ENCODE peak calls at places on chromosome 7, in ten cellular contexts. R is fibroblast of lung; G is nephron progenitor cell; U is chondrocyte; W is heart right ventricle; N is psoas muscle; A is A549; Z is CD8-positive, alpha-beta T cell; D is NB4; T is cardiac muscle cell. Y is an unnamed sample.

GRCh38 chr7:24049296-24049695 is 234.7 kb upstream of the NPY start:
- DNase-seq in R (no peak), G (no peak), U (no peak), W (no peak), N (no peak), A (no peak), Z (no peak), D (no peak), T (no peak), Y (no peak)

GRCh38 chr7:47038621-47039020 is 543.3 kb downstream of the TNS3 start:
- DNase-seq in R (no peak), G (no peak), U (no peak), W (no peak), N (no peak), A (no peak), Z (no peak), D (no peak), T (no peak), Y (no peak)

GRCh38 chr7:28389504-28390385 is 22.6 kb upstream of the CREB5 start:
- DNase-seq in R (peak), G (peak), U (no peak), W (no peak), N (no peak), A (peak), Z (no peak), D (peak), T (peak), Y (peak)

GRCh38 chr7:158261362-158262235 is 326.0 kb downstream of the PTPRN2 start:
- DNase-seq in R (no peak), G (no peak), U (peak), W (no peak), N (no peak), A (no peak), Z (no peak), D (no peak), T (no peak), Y (no peak)

GRCh38 chr7:114986805-114987204 is 64.9 kb downstream of the MDFIC start:
- DNase-seq in R (no peak), G (no peak), U (no peak), W (no peak), N (no peak), A (no peak), Z (no peak), D (no peak), T (peak), Y (no peak)

GRCh38 chr7:87874066-87874465 is 2.1 kb downstream of the SLC25A40 start:
- DNase-seq in R (no peak), G (no peak), U (no peak), W (no peak), N (no peak), A (no peak), Z (no peak), D (peak), T (no peak), Y (no peak)

GRCh38 chr7:65892832-65893231 is 20.0 kb downstream of the VKORC1L1 start:
- DNase-seq in R (peak), G (no peak), U (no peak), W (no peak), N (no peak), A (no peak), Z (no peak), D (no peak), T (peak), Y (no peak)

GRCh38 chr7:74479961-74480829 is 26.5 kb downstream of the GTF2IRD1 start:
- DNase-seq in R (peak), G (peak), U (peak), W (peak), N (peak), A (no peak), Z (no peak), D (no peak), T (peak), Y (no peak)

GRCh38 chr7:27214587-27214950 is 14.7 kb upstream of the HOXA13 start:
- DNase-seq in R (no peak), G (no peak), U (no peak), W (no peak), N (no peak), A (no peak), Z (no peak), D (no peak), T (no peak), Y (no peak)

GRCh38 chr7:134618756-134619530 is 27.7 kb upstream of the BPGM start:
- DNase-seq in R (peak), G (no peak), U (no peak), W (no peak), N (no peak), A (no peak), Z (no peak), D (no peak), T (peak), Y (no peak)

GRCh38 chr7:22142593-22142992 is 196.9 kb upstream of the CDCA7L start:
- DNase-seq in R (no peak), G (no peak), U (no peak), W (no peak), N (no peak), A (no peak), Z (no peak), D (no peak), T (no peak), Y (no peak)

GRCh38 chr7:105734233-105734632 is 142.2 kb downstream of the ATXN7L1 start:
- DNase-seq in R (peak), G (no peak), U (no peak), W (no peak), N (no peak), A (no peak), Z (no peak), D (no peak), T (no peak), Y (no peak)

GRCh38 chr7:94823952-94824351 is 83.4 kb upstream of the PPP1R9A start:
- DNase-seq in R (peak), G (no peak), U (no peak), W (no peak), N (no peak), A (peak), Z (no peak), D (no peak), T (peak), Y (no peak)

GRCh38 chr7:66163186-66163610 is 41.9 kb upstream of the TPST1 start:
- DNase-seq in R (no peak), G (no peak), U (no peak), W (no peak), N (peak), A (no peak), Z (no peak), D (no peak), T (no peak), Y (no peak)

GRCh38 chr7:38413784-38414183 is 140.3 kb upstream of the TARP start:
- DNase-seq in R (no peak), G (no peak), U (no peak), W (no peak), N (no peak), A (no peak), Z (no peak), D (peak), T (no peak), Y (no peak)

GRCh38 chr7:34156336-34156735 is 251.0 kb downstream of the BMPER start:
- DNase-seq in R (no peak), G (no peak), U (no peak), W (no peak), N (no peak), A (no peak), Z (no peak), D (no peak), T (peak), Y (peak)

GRCh38 chr7:50677279-50677996 is 105.3 kb downstream of the GRB10 start:
- DNase-seq in R (no peak), G (no peak), U (no peak), W (no peak), N (no peak), A (no peak), Z (no peak), D (no peak), T (no peak), Y (no peak)

GRCh38 chr7:14092376-14092775 is 102.9 kb upstream of the ETV1 start:
- DNase-seq in R (no peak), G (no peak), U (no peak), W (no peak), N (no peak), A (no peak), Z (no peak), D (no peak), T (no peak), Y (peak)

GRCh38 chr7:94439893-94440381 is 45.2 kb downstream of the COL1A2 start:
- DNase-seq in R (no peak), G (no peak), U (no peak), W (no peak), N (no peak), A (no peak), Z (no peak), D (no peak), T (no peak), Y (no peak)

GRCh38 chr7:111873963-111874693 is 311.8 kb upstream of the IMMP2L start:
- DNase-seq in R (peak), G (no peak), U (no peak), W (no peak), N (no peak), A (no peak), Z (no peak), D (no peak), T (peak), Y (no peak)

GRCh38 chr7:638256-639011 is 88.1 kb upstream of the DNAAF5 start:
- DNase-seq in R (no peak), G (no peak), U (no peak), W (no peak), N (no peak), A (no peak), Z (no peak), D (no peak), T (no peak), Y (no peak)
- TF ChIP-seq CTCF in R (no peak), G (no peak), U (no peak), W (no peak), N (no peak), A (no peak), Z (no peak), D (no peak), T (no peak), Y (no peak)

DNA sequence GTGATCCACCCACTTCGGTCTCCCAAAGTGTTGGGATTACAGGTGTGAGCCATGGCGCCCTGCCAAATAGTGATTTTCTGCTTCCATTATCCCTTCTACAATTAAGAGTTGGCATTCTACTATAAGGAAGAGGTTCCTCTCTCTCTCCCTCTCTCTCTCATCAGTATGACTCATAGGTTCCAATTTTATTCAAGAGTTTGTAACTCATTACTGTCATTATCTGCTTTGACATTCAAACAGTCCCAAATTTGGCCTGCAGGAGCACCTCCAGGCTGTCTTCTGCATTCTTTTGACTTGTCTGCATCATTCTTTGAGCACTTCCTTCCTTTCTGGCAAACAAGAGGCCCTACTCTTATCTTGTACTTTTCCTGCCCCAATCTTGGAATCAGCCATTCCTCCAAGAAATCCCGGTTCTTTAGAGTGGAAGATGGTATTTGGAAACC is 33.2 kb upstream of the CALU start:
- DNase-seq in R (no peak), G (no peak), U (no peak), W (no peak), N (no peak), A (no peak), Z (no peak), D (peak), T (peak), Y (no peak)
- TF ChIP-seq CTCF in R (no peak), G (no peak), U (no peak), W (no peak), N (no peak), A (no peak), Z (no peak), D (no peak), T (no peak), Y (no peak)

GRCh38 chr7:85191383-85191782 is 4.5 kb upstream of the SEMA3D start:
- DNase-seq in R (peak), G (no peak), U (no peak), W (no peak), N (no peak), A (peak), Z (no peak), D (peak), T (peak), Y (peak)
- TF ChIP-seq CTCF in R (peak), G (no peak), U (peak), W (peak), N (peak), A (peak), Z (no peak), D (no peak), T (peak), Y (peak)

GRCh38 chr7:151175047-151175792 is 7.7 kb upstream of the GBX1 start:
- DNase-seq in R (no peak), G (no peak), U (no peak), W (no peak), N (no peak), A (no peak), Z (no peak), D (no peak), T (no peak), Y (no peak)

GRCh38 chr7:151174246-151175046 is 7.0 kb upstream of the GBX1 start:
- DNase-seq in R (no peak), G (no peak), U (peak), W (peak), N (peak), A (no peak), Z (no peak), D (no peak), T (peak), Y (no peak)

GRCh38 chr7:151176401-151176800 is 8.9 kb upstream of the GBX1 start:
- DNase-seq in R (no peak), G (no peak), U (no peak), W (no peak), N (no peak), A (no peak), Z (no peak), D (no peak), T (no peak), Y (no peak)

GRCh38 chr7:151177310-151177709 is 9.7 kb downstream of the ASB10 start:
- DNase-seq in R (no peak), G (no peak), U (no peak), W (no peak), N (no peak), A (no peak), Z (no peak), D (no peak), T (no peak), Y (no peak)

DNA sequence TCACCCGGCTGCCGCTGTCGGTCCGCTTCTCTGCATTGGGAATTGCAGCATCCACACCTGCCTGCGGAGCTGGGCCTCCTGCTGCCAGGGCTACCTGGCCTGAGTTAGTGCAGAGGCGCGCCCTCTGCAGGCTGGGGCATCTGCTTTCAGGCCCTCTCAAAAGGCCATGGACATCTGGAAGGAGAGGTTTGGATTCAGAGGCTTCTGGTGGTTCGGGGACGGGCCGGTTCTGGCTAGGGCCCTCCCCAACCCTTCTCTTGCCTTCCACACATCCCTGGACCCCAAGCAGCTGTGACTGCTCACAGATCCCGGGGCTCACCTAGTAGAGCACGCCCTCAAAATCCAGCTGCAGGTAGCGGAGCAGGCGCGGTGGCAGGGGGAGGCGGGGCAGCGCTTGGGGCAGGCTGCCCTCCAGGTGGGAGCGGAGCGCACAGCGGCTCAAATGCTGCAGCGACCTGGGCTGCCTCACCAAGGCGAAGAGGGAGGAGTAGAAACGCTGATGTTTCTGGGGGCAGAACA is 8.4 kb upstream of the GBX1 start:
- DNase-seq in R (no peak), G (no peak), U (no peak), W (no peak), N (no peak), A (no peak), Z (no peak), D (no peak), T (no peak), Y (no peak)
- TF ChIP-seq CTCF in R (no peak), G (no peak), U (no peak), W (no peak), N (no peak), A (no peak), Z (no peak), D (no peak), T (no peak), Y (peak)

GRCh38 chr7:64887756-64888508 is 15.1 kb upstream of the ZNF273 start:
- DNase-seq in R (no peak), G (peak), U (no peak), W (peak), N (no peak), A (no peak), Z (peak), D (peak), T (no peak), Y (no peak)
- TF ChIP-seq CTCF in R (no peak), G (peak), U (peak), W (peak), N (peak), A (no peak), Z (peak), D (peak), T (peak), Y (no peak)

DNA sequence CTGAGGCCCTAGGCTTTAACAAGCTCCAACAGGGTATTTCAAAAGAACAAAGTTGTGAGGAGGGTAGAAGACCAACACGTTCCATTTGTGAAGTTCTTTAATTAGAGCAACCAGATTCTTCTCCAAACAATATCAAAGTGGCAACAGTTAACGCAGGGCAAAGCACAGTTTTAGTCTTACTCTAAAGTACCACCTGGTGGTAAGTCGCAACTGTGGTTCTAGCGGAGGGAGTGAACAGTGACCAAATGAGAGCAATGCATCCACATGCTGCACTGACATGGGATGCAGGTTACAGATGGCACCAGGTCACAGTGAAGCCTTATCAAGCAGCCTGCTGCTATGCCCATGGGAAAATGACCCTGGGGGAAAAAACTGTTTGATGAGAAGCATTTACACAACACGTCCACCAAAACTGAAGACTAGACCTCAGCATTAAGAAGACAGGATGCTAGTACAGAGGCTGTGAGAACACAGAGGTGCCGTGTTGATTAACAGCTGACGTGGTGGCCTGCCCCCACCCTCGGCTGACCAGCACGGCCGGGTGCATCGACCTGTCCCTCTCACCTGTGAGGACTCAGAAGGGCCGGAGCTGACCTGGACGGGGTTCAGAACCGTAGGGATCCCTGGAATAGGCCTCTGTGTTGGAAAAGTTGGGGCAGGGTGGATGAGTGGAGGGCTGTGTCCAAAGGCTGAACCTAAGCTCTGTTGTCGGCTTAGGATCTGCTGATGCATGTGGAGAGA is 211.2 kb downstream of the GLI3 start:
- DNase-seq in R (no peak), G (no peak), U (no peak), W (no peak), N (no peak), A (no peak), Z (no peak), D (peak), T (no peak), Y (no peak)
- TF ChIP-seq CTCF in R (no peak), G (no peak), U (peak), W (no peak), N (no peak), A (no peak), Z (no peak), D (no peak), T (no peak), Y (no peak)

GRCh38 chr7:145168427-145168826 is 332.6 kb upstream of the TPK1 start:
- DNase-seq in R (no peak), G (no peak), U (no peak), W (no peak), N (no peak), A (no peak), Z (no peak), D (no peak), T (no peak), Y (no peak)

GRCh38 chr7:145168879-145169278 is 333.0 kb upstream of the TPK1 start:
- DNase-seq in R (no peak), G (no peak), U (no peak), W (no peak), N (no peak), A (no peak), Z (no peak), D (no peak), T (no peak), Y (no peak)

GRCh38 chr7:145175366-145175765 is 339.5 kb upstream of the TPK1 start:
- DNase-seq in R (peak), G (no peak), U (no peak), W (no peak), N (no peak), A (no peak), Z (no peak), D (no peak), T (no peak), Y (no peak)

DNA sequence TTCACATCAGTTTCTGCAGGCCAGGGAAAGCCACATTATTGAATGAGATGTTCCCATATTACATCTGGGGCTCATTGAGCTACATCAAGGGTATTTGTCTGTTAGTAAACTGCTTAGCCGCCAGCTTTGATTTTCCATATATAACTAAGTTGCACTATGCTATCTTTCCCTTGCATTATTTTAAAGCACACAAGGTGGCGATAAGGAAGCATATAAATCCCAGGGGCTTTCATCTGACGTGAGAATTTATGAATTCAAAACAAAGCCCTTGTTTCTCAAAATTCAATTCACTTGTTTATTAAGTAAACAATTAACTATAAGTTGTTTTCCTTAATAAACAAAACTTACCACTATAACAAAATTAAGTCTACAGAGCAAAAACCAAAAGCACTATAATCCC is 334.1 kb upstream of the TPK1 start:
- DNase-seq in R (peak), G (no peak), U (no peak), W (no peak), N (no peak), A (peak), Z (no peak), D (peak), T (no peak), Y (no peak)
- TF ChIP-seq CTCF in R (no peak), G (no peak), U (peak), W (no peak), N (no peak), A (no peak), Z (no peak), D (no peak), T (no peak), Y (peak)

Y was measured in LNCaP clone FGC.